ENCODE peak calls at places on chromosomes 2 and 18, in seven cellular contexts. One of them, this sample, is unnamed.

GRCh38 chr2:53286336-53286735 is 481.3 kb upstream of the CHAC2 start:
- DNase-seq in heart left ventricle: no peak
- DNase-seq in GM12878: no peak
- DNase-seq in uterus: no peak
- DNase-seq in adrenal gland: no peak
- DNase-seq in esophagus squamous epithelium: no peak
- DNase-seq in HCT116: no peak
- DNase-seq in this sample: no peak

GRCh38 chr2:235170536-235171510 is 219.0 kb downstream of the SH3BP4 start:
- DNase-seq in heart left ventricle: no peak
- DNase-seq in GM12878: no peak
- DNase-seq in uterus: no peak
- DNase-seq in adrenal gland: no peak
- DNase-seq in esophagus squamous epithelium: no peak
- DNase-seq in HCT116: peak
- DNase-seq in this sample: no peak

GRCh38 chr18:63346471-63347183 is 20.4 kb downstream of the KDSR start:
- DNase-seq in heart left ventricle: no peak
- DNase-seq in GM12878: no peak
- DNase-seq in uterus: no peak
- DNase-seq in adrenal gland: peak
- DNase-seq in esophagus squamous epithelium: no peak
- DNase-seq in HCT116: no peak
- DNase-seq in this sample: no peak

GRCh38 chr18:45320724-45321123 is 294.6 kb upstream of the SLC14A2 start:
- DNase-seq in heart left ventricle: no peak
- DNase-seq in GM12878: no peak
- DNase-seq in uterus: peak
- DNase-seq in adrenal gland: no peak
- DNase-seq in esophagus squamous epithelium: no peak
- DNase-seq in HCT116: no peak
- DNase-seq in this sample: no peak

GRCh38 chr2:6372317-6372903 is 493.3 kb downstream of the CMPK2 start:
- DNase-seq in heart left ventricle: no peak
- DNase-seq in GM12878: no peak
- DNase-seq in uterus: no peak
- DNase-seq in adrenal gland: no peak
- DNase-seq in esophagus squamous epithelium: no peak
- DNase-seq in HCT116: no peak
- DNase-seq in this sample: peak

GRCh38 chr2:72438364-72438763 is 290.7 kb upstream of the CYP26B1 start:
- DNase-seq in heart left ventricle: no peak
- DNase-seq in GM12878: no peak
- DNase-seq in uterus: no peak
- DNase-seq in adrenal gland: no peak
- DNase-seq in esophagus squamous epithelium: no peak
- DNase-seq in HCT116: no peak
- DNase-seq in this sample: no peak

GRCh38 chr2:143802242-143802641 is 673.0 kb downstream of the ARHGAP15 start:
- DNase-seq in heart left ventricle: no peak
- DNase-seq in GM12878: peak
- DNase-seq in uterus: no peak
- DNase-seq in adrenal gland: no peak
- DNase-seq in esophagus squamous epithelium: no peak
- DNase-seq in HCT116: no peak
- DNase-seq in this sample: no peak

GRCh38 chr2:71796174-71796592 is 342.8 kb downstream of the DYSF start:
- DNase-seq in heart left ventricle: no peak
- DNase-seq in GM12878: no peak
- DNase-seq in uterus: no peak
- DNase-seq in adrenal gland: no peak
- DNase-seq in esophagus squamous epithelium: no peak
- DNase-seq in HCT116: no peak
- DNase-seq in this sample: peak

GRCh38 chr2:46117379-46117778 is 179.8 kb upstream of the EPAS1 start:
- DNase-seq in heart left ventricle: no peak
- DNase-seq in GM12878: no peak
- DNase-seq in uterus: no peak
- DNase-seq in adrenal gland: no peak
- DNase-seq in esophagus squamous epithelium: no peak
- DNase-seq in HCT116: peak
- DNase-seq in this sample: no peak

GRCh38 chr2:217960351-217960750 is 42.4 kb downstream of the TNS1 start:
- DNase-seq in heart left ventricle: no peak
- DNase-seq in GM12878: no peak
- DNase-seq in uterus: peak
- DNase-seq in adrenal gland: peak
- DNase-seq in esophagus squamous epithelium: no peak
- DNase-seq in HCT116: no peak
- DNase-seq in this sample: no peak

GRCh38 chr2:159895258-159896209 is 97.5 kb upstream of the CD302 start:
- DNase-seq in heart left ventricle: no peak
- DNase-seq in GM12878: no peak
- DNase-seq in uterus: no peak
- DNase-seq in adrenal gland: no peak
- DNase-seq in esophagus squamous epithelium: no peak
- DNase-seq in HCT116: no peak
- DNase-seq in this sample: no peak

GRCh38 chr2:221529943-221530652 is 42.0 kb downstream of the EPHA4 start:
- DNase-seq in heart left ventricle: no peak
- DNase-seq in GM12878: no peak
- DNase-seq in uterus: no peak
- DNase-seq in adrenal gland: no peak
- DNase-seq in esophagus squamous epithelium: no peak
- DNase-seq in HCT116: no peak
- DNase-seq in this sample: no peak
- H3K27ac ChIP-seq in heart left ventricle: peak
- H3K27ac ChIP-seq in GM12878: no peak
- H3K27ac ChIP-seq in uterus: peak
- H3K27ac ChIP-seq in adrenal gland: no peak
- H3K27ac ChIP-seq in esophagus squamous epithelium: peak
- H3K27ac ChIP-seq in HCT116: no peak
- H3K27ac ChIP-seq in this sample: no peak

DNA sequence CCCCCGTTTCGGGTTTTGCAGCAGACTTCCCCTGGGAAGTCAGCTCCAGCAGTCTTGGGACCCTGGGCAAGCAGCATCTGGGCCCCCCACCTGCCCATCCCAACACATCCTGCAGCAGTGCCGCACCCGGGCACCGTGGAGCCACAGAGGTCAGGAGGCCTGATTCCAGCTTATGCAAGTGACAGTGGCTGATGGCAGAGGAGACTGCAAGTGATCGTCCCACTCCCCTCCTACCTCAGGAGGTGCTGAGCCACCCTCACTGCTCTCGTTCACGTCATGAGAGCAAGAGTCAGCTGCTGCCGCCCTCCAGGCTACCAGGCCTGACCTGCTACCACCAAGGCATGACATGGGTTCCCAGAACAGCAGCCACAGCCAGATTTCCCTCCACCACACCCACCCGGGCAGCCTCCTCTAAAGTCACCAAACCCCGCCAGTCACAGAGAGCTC is 18.2 kb downstream of the COX7A2L start:
- DNase-seq in heart left ventricle: no peak
- DNase-seq in GM12878: no peak
- DNase-seq in uterus: no peak
- DNase-seq in adrenal gland: peak
- DNase-seq in esophagus squamous epithelium: no peak
- DNase-seq in HCT116: no peak
- DNase-seq in this sample: no peak
- TF ChIP-seq POLR2A in heart left ventricle: no peak
- TF ChIP-seq POLR2A in GM12878: no peak
- TF ChIP-seq POLR2A in uterus: no peak
- TF ChIP-seq POLR2A in adrenal gland: no peak
- TF ChIP-seq POLR2A in esophagus squamous epithelium: no peak
- TF ChIP-seq POLR2A in HCT116: no peak
- TF ChIP-seq POLR2A in this sample: no peak

GRCh38 chr2:227653419-227653818 is 13.2 kb upstream of the SCYGR5 start:
- DNase-seq in heart left ventricle: no peak
- DNase-seq in GM12878: no peak
- DNase-seq in uterus: no peak
- DNase-seq in adrenal gland: no peak
- DNase-seq in esophagus squamous epithelium: no peak
- DNase-seq in HCT116: no peak
- DNase-seq in this sample: no peak
- H3K27ac ChIP-seq in heart left ventricle: no peak
- H3K27ac ChIP-seq in GM12878: no peak
- H3K27ac ChIP-seq in uterus: no peak
- H3K27ac ChIP-seq in adrenal gland: peak
- H3K27ac ChIP-seq in esophagus squamous epithelium: no peak
- H3K27ac ChIP-seq in HCT116: no peak
- H3K27ac ChIP-seq in this sample: no peak

DNA sequence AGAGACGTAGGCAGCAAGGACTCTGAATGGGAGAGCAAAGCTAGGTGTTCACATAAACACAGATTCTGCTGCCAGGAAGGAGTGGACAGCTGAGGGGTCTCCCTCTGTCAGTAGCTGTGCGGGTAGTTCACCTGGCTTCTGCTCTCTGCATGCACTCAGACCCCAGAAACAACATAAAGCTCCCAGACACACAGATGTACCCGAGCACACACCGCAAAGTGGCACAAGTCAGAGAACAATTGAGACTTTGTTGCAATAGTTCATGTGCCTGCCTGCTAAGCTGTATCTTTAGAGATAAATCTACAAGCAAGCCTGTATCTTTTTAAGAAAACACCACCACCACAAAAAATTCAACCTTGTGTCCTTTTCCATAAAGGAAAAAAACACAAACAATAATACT is 420.0 kb upstream of the ST6GAL2 start:
- DNase-seq in heart left ventricle: no peak
- DNase-seq in GM12878: no peak
- DNase-seq in uterus: no peak
- DNase-seq in adrenal gland: no peak
- DNase-seq in esophagus squamous epithelium: no peak
- DNase-seq in HCT116: no peak
- DNase-seq in this sample: no peak
- TF ChIP-seq POLR2A in heart left ventricle: no peak
- TF ChIP-seq POLR2A in GM12878: no peak
- TF ChIP-seq POLR2A in uterus: no peak
- TF ChIP-seq POLR2A in adrenal gland: no peak
- TF ChIP-seq POLR2A in esophagus squamous epithelium: no peak
- TF ChIP-seq POLR2A in HCT116: no peak
- TF ChIP-seq POLR2A in this sample: no peak

GRCh38 chr2:100894531-100895156 is 74.7 kb downstream of the NPAS2 start:
- DNase-seq in heart left ventricle: no peak
- DNase-seq in GM12878: no peak
- DNase-seq in uterus: no peak
- DNase-seq in adrenal gland: no peak
- DNase-seq in esophagus squamous epithelium: no peak
- DNase-seq in HCT116: no peak
- DNase-seq in this sample: no peak

GRCh38 chr2:100893753-100894530 is 74.0 kb downstream of the NPAS2 start:
- DNase-seq in heart left ventricle: no peak
- DNase-seq in GM12878: peak
- DNase-seq in uterus: no peak
- DNase-seq in adrenal gland: peak
- DNase-seq in esophagus squamous epithelium: no peak
- DNase-seq in HCT116: peak
- DNase-seq in this sample: no peak

GRCh38 chr2:100895402-100895801 is 75.5 kb downstream of the NPAS2 start:
- DNase-seq in heart left ventricle: peak
- DNase-seq in GM12878: no peak
- DNase-seq in uterus: no peak
- DNase-seq in adrenal gland: peak
- DNase-seq in esophagus squamous epithelium: no peak
- DNase-seq in HCT116: no peak
- DNase-seq in this sample: no peak

GRCh38 chr2:100889286-100889685 is 69.3 kb downstream of the NPAS2 start:
- DNase-seq in heart left ventricle: no peak
- DNase-seq in GM12878: no peak
- DNase-seq in uterus: no peak
- DNase-seq in adrenal gland: no peak
- DNase-seq in esophagus squamous epithelium: no peak
- DNase-seq in HCT116: no peak
- DNase-seq in this sample: no peak

GRCh38 chr2:100891911-100892642 is 72.1 kb downstream of the NPAS2 start:
- DNase-seq in heart left ventricle: peak
- DNase-seq in GM12878: no peak
- DNase-seq in uterus: no peak
- DNase-seq in adrenal gland: no peak
- DNase-seq in esophagus squamous epithelium: no peak
- DNase-seq in HCT116: peak
- DNase-seq in this sample: no peak
- H3K27ac ChIP-seq in heart left ventricle: peak
- H3K27ac ChIP-seq in GM12878: no peak
- H3K27ac ChIP-seq in uterus: no peak
- H3K27ac ChIP-seq in adrenal gland: no peak
- H3K27ac ChIP-seq in esophagus squamous epithelium: no peak
- H3K27ac ChIP-seq in HCT116: peak
- H3K27ac ChIP-seq in this sample: no peak

GRCh38 chr2:177506506-177506905 is 113.9 kb downstream of the AGPS start:
- DNase-seq in heart left ventricle: no peak
- DNase-seq in GM12878: no peak
- DNase-seq in uterus: no peak
- DNase-seq in adrenal gland: no peak
- DNase-seq in esophagus squamous epithelium: no peak
- DNase-seq in HCT116: no peak
- DNase-seq in this sample: no peak

GRCh38 chr2:177501186-177501585 is 108.6 kb downstream of the AGPS start:
- DNase-seq in heart left ventricle: no peak
- DNase-seq in GM12878: no peak
- DNase-seq in uterus: no peak
- DNase-seq in adrenal gland: no peak
- DNase-seq in esophagus squamous epithelium: no peak
- DNase-seq in HCT116: no peak
- DNase-seq in this sample: no peak

GRCh38 chr2:177506998-177507397 is 114.4 kb downstream of the AGPS start:
- DNase-seq in heart left ventricle: no peak
- DNase-seq in GM12878: no peak
- DNase-seq in uterus: no peak
- DNase-seq in adrenal gland: no peak
- DNase-seq in esophagus squamous epithelium: no peak
- DNase-seq in HCT116: no peak
- DNase-seq in this sample: no peak
- TF ChIP-seq POLR2A in heart left ventricle: no peak
- TF ChIP-seq POLR2A in GM12878: no peak
- TF ChIP-seq POLR2A in uterus: no peak
- TF ChIP-seq POLR2A in adrenal gland: no peak
- TF ChIP-seq POLR2A in esophagus squamous epithelium: no peak
- TF ChIP-seq POLR2A in HCT116: no peak
- TF ChIP-seq POLR2A in this sample: no peak

GRCh38 chr2:201158111-201158929 is 24.6 kb upstream of the CASP10 start:
- DNase-seq in heart left ventricle: peak
- DNase-seq in GM12878: peak
- DNase-seq in uterus: peak
- DNase-seq in adrenal gland: peak
- DNase-seq in esophagus squamous epithelium: no peak
- DNase-seq in HCT116: peak
- DNase-seq in this sample: peak
- H3K27ac ChIP-seq in heart left ventricle: peak
- H3K27ac ChIP-seq in GM12878: peak
- H3K27ac ChIP-seq in uterus: peak
- H3K27ac ChIP-seq in adrenal gland: peak
- H3K27ac ChIP-seq in esophagus squamous epithelium: peak
- H3K27ac ChIP-seq in HCT116: peak
- H3K27ac ChIP-seq in this sample: peak

This sample was measured in Peyer's patch.